ENCODE peak calls at places on chromosomes 12 and 14, in eight cellular contexts. Y, R, E, T, V, W, J and S are unnamed samples.

GRCh38 chr14:50031534-50032313 is 84.6 kb downstream of the VCPKMT start:
- DNase-seq in Y (no peak), R (peak), E (no peak), T (no peak), V (no peak), W (no peak), J (no peak), S (no peak)

GRCh38 chr12:105676694-105677093 is 346.2 kb downstream of the C12orf75 start:
- DNase-seq in Y (no peak), R (no peak), E (peak), T (no peak), V (no peak), W (no peak), J (peak), S (no peak)

GRCh38 chr14:104132981-104133380 is 5.4 kb upstream of the KIF26A start:
- DNase-seq in Y (no peak), R (no peak), E (no peak), T (no peak), V (no peak), W (no peak), J (peak), S (no peak)

GRCh38 chr12:116236986-116237385 is 40.5 kb downstream of the MED13L start:
- DNase-seq in Y (no peak), R (peak), E (peak), T (no peak), V (no peak), W (no peak), J (peak), S (no peak)

GRCh38 chr12:6202846-6203245 is 2.6 kb downstream of the CD9 start:
- DNase-seq in Y (no peak), R (no peak), E (no peak), T (no peak), V (no peak), W (no peak), J (no peak), S (no peak)

GRCh38 chr12:51351913-51352532 is 5.5 kb upstream of the CELA1 start:
- DNase-seq in Y (peak), R (peak), E (peak), T (peak), V (peak), W (peak), J (no peak), S (peak)

GRCh38 chr12:3651585-3652424 is 101.1 kb downstream of the CRACR2A start:
- DNase-seq in Y (no peak), R (no peak), E (no peak), T (no peak), V (no peak), W (no peak), J (no peak), S (no peak)

GRCh38 chr12:65389436-65389835 is 111.0 kb downstream of the MSRB3 start:
- DNase-seq in Y (no peak), R (no peak), E (no peak), T (no peak), V (no peak), W (no peak), J (no peak), S (no peak)

GRCh38 chr12:4472045-4472444 is 26.4 kb upstream of the FGF6 start:
- DNase-seq in Y (no peak), R (no peak), E (no peak), T (no peak), V (no peak), W (no peak), J (no peak), S (no peak)

GRCh38 chr12:102526701-102527100 is 46.3 kb upstream of the IGF1 start:
- DNase-seq in Y (no peak), R (no peak), E (no peak), T (no peak), V (no peak), W (no peak), J (no peak), S (no peak)

GRCh38 chr12:75900781-75901254 is 130.8 kb downstream of the PHLDA1 start:
- DNase-seq in Y (no peak), R (no peak), E (no peak), T (no peak), V (no peak), W (no peak), J (no peak), S (no peak)

GRCh38 chr12:48956279-48957140 is 777 bp downstream of the ARF3 start:
- DNase-seq in Y (no peak), R (peak), E (peak), T (peak), V (no peak), W (peak), J (peak), S (peak)

GRCh38 chr12:2229661-2230539 is 177.1 kb downstream of the CACNA1C start:
- DNase-seq in Y (no peak), R (no peak), E (no peak), T (no peak), V (no peak), W (no peak), J (peak), S (no peak)

GRCh38 chr14:102666635-102667034 is 74.2 kb downstream of the RCOR1 start:
- DNase-seq in Y (no peak), R (no peak), E (peak), T (no peak), V (no peak), W (no peak), J (no peak), S (no peak)

GRCh38 chr12:130709151-130710000 is 6.7 kb downstream of the RIMBP2 start:
- DNase-seq in Y (no peak), R (no peak), E (no peak), T (no peak), V (no peak), W (no peak), J (no peak), S (no peak)

GRCh38 chr12:12428961-12429657 is 72.2 kb downstream of the BORCS5 start:
- DNase-seq in Y (no peak), R (no peak), E (peak), T (no peak), V (no peak), W (no peak), J (no peak), S (no peak)

GRCh38 chr14:101557811-101558738 is 3.2 kb upstream of the DIO3 start:
- DNase-seq in Y (no peak), R (peak), E (no peak), T (no peak), V (no peak), W (no peak), J (peak), S (no peak)

GRCh38 chr14:89635615-89636014 is 218.6 kb upstream of the FOXN3 start:
- DNase-seq in Y (no peak), R (no peak), E (no peak), T (no peak), V (no peak), W (no peak), J (no peak), S (no peak)

GRCh38 chr12:52146822-52147366 is 44.9 kb downstream of the KRT80 start:
- DNase-seq in Y (no peak), R (no peak), E (no peak), T (no peak), V (no peak), W (no peak), J (peak), S (no peak)

GRCh38 chr12:107844312-107844921 is 69.9 kb downstream of the ASCL4 start:
- DNase-seq in Y (no peak), R (no peak), E (peak), T (peak), V (no peak), W (peak), J (peak), S (no peak)

GRCh38 chr12:121114019-121114639 is 18.5 kb upstream of the P2RX7 start:
- DNase-seq in Y (no peak), R (no peak), E (no peak), T (no peak), V (no peak), W (no peak), J (no peak), S (no peak)

GRCh38 chr12:54006700-54007220 is 2.0 kb upstream of the HOXC8 start:
- DNase-seq in Y (no peak), R (no peak), E (no peak), T (no peak), V (no peak), W (no peak), J (no peak), S (no peak)

GRCh38 chr14:64958201-64958600 is 13.9 kb downstream of the RAB15 start:
- DNase-seq in Y (no peak), R (no peak), E (no peak), T (no peak), V (no peak), W (no peak), J (no peak), S (no peak)

GRCh38 chr14:74408870-74409269 is 17.1 kb downstream of the SYNDIG1L start:
- DNase-seq in Y (no peak), R (no peak), E (no peak), T (no peak), V (no peak), W (no peak), J (no peak), S (no peak)

GRCh38 chr14:101227611-101228594 is 324.4 kb upstream of the RTL1 start:
- DNase-seq in Y (no peak), R (no peak), E (no peak), T (no peak), V (no peak), W (no peak), J (no peak), S (no peak)

GRCh38 chr12:10182662-10183061 is 3.8 kb downstream of the TMEM52B start:
- DNase-seq in Y (no peak), R (no peak), E (no peak), T (no peak), V (no peak), W (peak), J (no peak), S (peak)

GRCh38 chr12:85617307-85618091 is 218.7 kb downstream of the RASSF9 start:
- DNase-seq in Y (no peak), R (no peak), E (no peak), T (no peak), V (no peak), W (no peak), J (no peak), S (no peak)